ENCODE peak calls at places on chromosomes 2 and 18, in six cellular contexts. One of them, this sample, is unnamed.

GRCh38 chr2:179263460-179264237 is 983 bp downstream of the SESTD1 start:
- DNase-seq in activated naive CD8-positive, alpha-beta T cell treated with anti-CD3 and anti-CD28 coated beads for 36 hours: peak
- DNase-seq in frontal cortex: peak
- DNase-seq in HTR-8/SVneo: no peak
- DNase-seq in M059J: peak
- DNase-seq in cardiac muscle cell: peak
- DNase-seq in this sample: peak

GRCh38 chr2:158529379-158530110 is 72.8 kb downstream of the PKP4 start:
- DNase-seq in activated naive CD8-positive, alpha-beta T cell treated with anti-CD3 and anti-CD28 coated beads for 36 hours: no peak
- DNase-seq in frontal cortex: no peak
- DNase-seq in HTR-8/SVneo: no peak
- DNase-seq in M059J: peak
- DNase-seq in cardiac muscle cell: peak
- DNase-seq in this sample: no peak

GRCh38 chr2:15965564-15966019 is 25.2 kb downstream of the MYCN start:
- DNase-seq in activated naive CD8-positive, alpha-beta T cell treated with anti-CD3 and anti-CD28 coated beads for 36 hours: peak
- DNase-seq in frontal cortex: no peak
- DNase-seq in HTR-8/SVneo: no peak
- DNase-seq in M059J: no peak
- DNase-seq in cardiac muscle cell: no peak
- DNase-seq in this sample: no peak

GRCh38 chr18:3111523-3112240 is 98.7 kb upstream of the LPIN2 start:
- DNase-seq in activated naive CD8-positive, alpha-beta T cell treated with anti-CD3 and anti-CD28 coated beads for 36 hours: no peak
- DNase-seq in frontal cortex: no peak
- DNase-seq in HTR-8/SVneo: no peak
- DNase-seq in M059J: no peak
- DNase-seq in cardiac muscle cell: no peak
- DNase-seq in this sample: no peak

GRCh38 chr18:41753826-41754225 is 201.2 kb upstream of the PIK3C3 start:
- DNase-seq in activated naive CD8-positive, alpha-beta T cell treated with anti-CD3 and anti-CD28 coated beads for 36 hours: no peak
- DNase-seq in frontal cortex: no peak
- DNase-seq in HTR-8/SVneo: no peak
- DNase-seq in M059J: peak
- DNase-seq in cardiac muscle cell: no peak
- DNase-seq in this sample: no peak

GRCh38 chr2:63424329-63425078 is 163.8 kb downstream of the WDPCP start:
- DNase-seq in activated naive CD8-positive, alpha-beta T cell treated with anti-CD3 and anti-CD28 coated beads for 36 hours: peak
- DNase-seq in frontal cortex: no peak
- DNase-seq in HTR-8/SVneo: peak
- DNase-seq in M059J: peak
- DNase-seq in cardiac muscle cell: peak
- DNase-seq in this sample: no peak

GRCh38 chr18:73564073-73564472 is 583.6 kb downstream of the FBXO15 start:
- DNase-seq in activated naive CD8-positive, alpha-beta T cell treated with anti-CD3 and anti-CD28 coated beads for 36 hours: no peak
- DNase-seq in frontal cortex: no peak
- DNase-seq in HTR-8/SVneo: peak
- DNase-seq in M059J: peak
- DNase-seq in cardiac muscle cell: peak
- DNase-seq in this sample: no peak

GRCh38 chr18:62716679-62717058 is 1.3 kb downstream of the PHLPP1 start:
- DNase-seq in activated naive CD8-positive, alpha-beta T cell treated with anti-CD3 and anti-CD28 coated beads for 36 hours: peak
- DNase-seq in frontal cortex: peak
- DNase-seq in HTR-8/SVneo: no peak
- DNase-seq in M059J: peak
- DNase-seq in cardiac muscle cell: peak
- DNase-seq in this sample: no peak

GRCh38 chr2:222424281-222424728 is at the start of gene SGPP2:
- DNase-seq in activated naive CD8-positive, alpha-beta T cell treated with anti-CD3 and anti-CD28 coated beads for 36 hours: peak
- DNase-seq in frontal cortex: peak
- DNase-seq in HTR-8/SVneo: no peak
- DNase-seq in M059J: no peak
- DNase-seq in cardiac muscle cell: no peak
- DNase-seq in this sample: no peak

GRCh38 chr2:144464730-144465129 is 55.2 kb downstream of the ZEB2 start:
- DNase-seq in activated naive CD8-positive, alpha-beta T cell treated with anti-CD3 and anti-CD28 coated beads for 36 hours: no peak
- DNase-seq in frontal cortex: no peak
- DNase-seq in HTR-8/SVneo: no peak
- DNase-seq in M059J: no peak
- DNase-seq in cardiac muscle cell: no peak
- DNase-seq in this sample: peak

GRCh38 chr2:62229082-62229620 is 33.2 kb downstream of the B3GNT2 start:
- DNase-seq in activated naive CD8-positive, alpha-beta T cell treated with anti-CD3 and anti-CD28 coated beads for 36 hours: no peak
- DNase-seq in frontal cortex: no peak
- DNase-seq in HTR-8/SVneo: no peak
- DNase-seq in M059J: peak
- DNase-seq in cardiac muscle cell: no peak
- DNase-seq in this sample: no peak

GRCh38 chr2:215529271-215529670 is 93.4 kb upstream of the FN1 start:
- DNase-seq in activated naive CD8-positive, alpha-beta T cell treated with anti-CD3 and anti-CD28 coated beads for 36 hours: no peak
- DNase-seq in frontal cortex: no peak
- DNase-seq in HTR-8/SVneo: no peak
- DNase-seq in M059J: peak
- DNase-seq in cardiac muscle cell: peak
- DNase-seq in this sample: no peak

GRCh38 chr2:234949762-234950434 is 1.9 kb upstream of the SH3BP4 start:
- DNase-seq in activated naive CD8-positive, alpha-beta T cell treated with anti-CD3 and anti-CD28 coated beads for 36 hours: no peak
- DNase-seq in frontal cortex: no peak
- DNase-seq in HTR-8/SVneo: peak
- DNase-seq in M059J: peak
- DNase-seq in cardiac muscle cell: peak
- DNase-seq in this sample: no peak

This sample was measured in NCI-H2029.